ENCODE peak calls at places on chromosomes 4 and X, in four cellular contexts. V is ACHN, P is NCI-H1930, C is lung. S is an unnamed sample.
A peak's percentile ranks its signal among the peaks of the same experiment; 100 is the strongest.

GRCh38 chr4:184462724-184463123 is 11.6 kb downstream of the IRF2 start:
- DNase-seq in V (no peak), P (no peak), C (no peak), S (no peak)

GRCh38 chrX:5236096-5236495 is 992.6 kb downstream of the NLGN4X start:
- DNase-seq in V (peak; percentile 5), P (no peak), C (no peak), S (no peak)

GRCh38 chr4:183155450-183156184 is 56.6 kb downstream of the WWC2 start:
- DNase-seq in V (no peak), P (no peak), C (no peak), S (no peak)

GRCh38 chrX:64188901-64189300 is 16.6 kb downstream of the AMER1 start:
- DNase-seq in V (no peak), P (no peak), C (no peak), S (no peak)

GRCh38 chr4:59535541-59535940 is 1664.6 kb upstream of the ADGRL3 start:
- DNase-seq in V (no peak), P (no peak), C (no peak), S (no peak)

GRCh38 chr4:185779520-185779919 is 32.5 kb downstream of the SORBS2 start:
- DNase-seq in V (no peak), P (no peak), C (no peak), S (no peak)

GRCh38 chr4:88880501-88881226 is 176.3 kb downstream of the FAM13A start:
- DNase-seq in V (no peak), P (no peak), C (no peak), S (no peak)

GRCh38 chr4:99853993-99854392 is 37.4 kb downstream of the DAPP1 start:
- DNase-seq in V (no peak), P (no peak), C (no peak), S (no peak)

GRCh38 chr4:86033171-86033570 is 326.7 kb downstream of the MAPK10 start:
- DNase-seq in V (no peak), P (no peak), C (peak; percentile 39), S (no peak)

GRCh38 chr4:6452116-6452896 is 20.1 kb downstream of the PPP2R2C start:
- DNase-seq in V (no peak), P (no peak), C (no peak), S (no peak)

GRCh38 chr4:127131527-127131926 is 501.2 kb upstream of the INTU start:
- DNase-seq in V (no peak), P (no peak), C (no peak), S (no peak)

GRCh38 chr4:5125326-5125725 is 74.0 kb downstream of the STK32B start:
- DNase-seq in V (no peak), P (no peak), C (no peak), S (no peak)

GRCh38 chrX:3960952-3961351 is 247.5 kb upstream of the PRKX start:
- DNase-seq in V (no peak), P (no peak), C (no peak), S (no peak)

GRCh38 chr4:130825283-130825682 is 1729.3 kb downstream of the C4orf33 start:
- DNase-seq in V (no peak), P (no peak), C (no peak), S (no peak)

GRCh38 chrX:146109362-146109761 is 291.7 kb downstream of the SLITRK2 start:
- DNase-seq in V (no peak), P (no peak), C (no peak), S (no peak)

GRCh38 chrX:115367455-115367854 is 77.9 kb downstream of the LUZP4 start:
- DNase-seq in V (no peak), P (no peak), C (no peak), S (no peak)

GRCh38 chr4:168071304-168071703 is 21.0 kb upstream of the ANXA10 start:
- DNase-seq in V (no peak), P (no peak), C (no peak), S (no peak)

GRCh38 chr4:93646225-93646930 is 182.2 kb upstream of the ATOH1 start:
- DNase-seq in V (no peak), P (no peak), C (no peak), S (peak; percentile 60)

GRCh38 chr4:168731006-168731636 is 234.3 kb downstream of the PALLD start:
- DNase-seq in V (no peak), P (no peak), C (no peak), S (peak; percentile 79)

GRCh38 chr4:52837716-52838558 is 24.2 kb upstream of the RASL11B start:
- DNase-seq in V (peak; percentile 5), P (no peak), C (no peak), S (peak; percentile 77)

GRCh38 chr4:54998991-54999390 is 126.4 kb downstream of the KDR start:
- DNase-seq in V (no peak), P (no peak), C (no peak), S (peak; percentile 14)

GRCh38 chr4:161817822-161818412 is 345.9 kb downstream of the FSTL5 start:
- DNase-seq in V (no peak), P (no peak), C (no peak), S (no peak)

GRCh38 chr4:25551608-25552007 is 104.0 kb upstream of the SLC34A2 start:
- DNase-seq in V (no peak), P (no peak), C (peak; percentile 55), S (no peak)

GRCh38 chr4:105145059-105145912 is 1.4 kb upstream of the TET2 start:
- DNase-seq in V (no peak), P (no peak), C (no peak), S (no peak)

GRCh38 chr4:149897784-149898183 is 82.1 kb upstream of the IQCM start:
- DNase-seq in V (peak; percentile 21), P (no peak), C (no peak), S (peak; percentile 57)

GRCh38 chr4:102824398-102824797 is 3.0 kb downstream of the UBE2D3 start:
- DNase-seq in V (no peak), P (no peak), C (no peak), S (no peak)

GRCh38 chrX:14356401-14356800 is 172.9 kb upstream of the GLRA2 start:
- DNase-seq in V (no peak), P (no peak), C (no peak), S (no peak)

GRCh38 chrX:1435241-1435900 is 17.3 kb downstream of the ASMTL start:
- DNase-seq in V (no peak), P (no peak), C (no peak), S (no peak)

GRCh38 chr4:143035661-143036060 is 149.1 kb upstream of the USP38 start:
- DNase-seq in V (no peak), P (no peak), C (no peak), S (no peak)

GRCh38 chr4:40962551-40963185 is 212.9 kb downstream of the NSUN7 start:
- DNase-seq in V (no peak), P (no peak), C (no peak), S (no peak)

GRCh38 chrX:1401611-1402430 is 9.9 kb upstream of the SLC25A6 start:
- DNase-seq in V (no peak), P (no peak), C (no peak), S (no peak)

GRCh38 chr4:25088342-25088952 is 57.7 kb upstream of the LGI2 start:
- DNase-seq in V (no peak), P (no peak), C (no peak), S (no peak)